ENCODE peak calls at places on chromosomes 16 and 17, in nine cellular contexts. One of them, this sample, is unnamed.

GRCh38 chr16:17305694-17306093 is 165.1 kb downstream of the XYLT1 start:
- DNase-seq in anterior cingulate cortex: no peak
- DNase-seq in thyroid gland: no peak
- DNase-seq in fibroblast of lung: no peak
- DNase-seq in T-cell: no peak
- DNase-seq in mucosa of descending colon: no peak
- DNase-seq in AG04450: no peak
- DNase-seq in left lung: no peak
- DNase-seq in BE2C: no peak
- DNase-seq in this sample: no peak

GRCh38 chr17:45782889-45783592 is 1.1 kb upstream of the CRHR1 start:
- DNase-seq in anterior cingulate cortex: peak; percentile 28
- DNase-seq in thyroid gland: peak; percentile 41
- DNase-seq in fibroblast of lung: no peak
- DNase-seq in T-cell: peak; percentile 19
- DNase-seq in mucosa of descending colon: peak; percentile 18
- DNase-seq in AG04450: no peak
- DNase-seq in left lung: no peak
- DNase-seq in BE2C: peak; percentile 66
- DNase-seq in this sample: no peak

GRCh38 chr16:15996432-15997109 is 47.2 kb downstream of the ABCC1 start:
- DNase-seq in anterior cingulate cortex: no peak
- DNase-seq in thyroid gland: no peak
- DNase-seq in fibroblast of lung: peak; percentile 97
- DNase-seq in T-cell: no peak
- DNase-seq in mucosa of descending colon: peak; percentile 18
- DNase-seq in AG04450: peak; percentile 73
- DNase-seq in left lung: peak; percentile 41
- DNase-seq in BE2C: peak; percentile 61
- DNase-seq in this sample: peak; percentile 80

GRCh38 chr16:55478827-55479559 is at the start of gene MMP2:
- DNase-seq in anterior cingulate cortex: no peak
- DNase-seq in thyroid gland: peak; percentile 63
- DNase-seq in fibroblast of lung: peak; percentile 87
- DNase-seq in T-cell: no peak
- DNase-seq in mucosa of descending colon: peak; percentile 51
- DNase-seq in AG04450: no peak
- DNase-seq in left lung: peak; percentile 76
- DNase-seq in BE2C: peak; percentile 87
- DNase-seq in this sample: peak; percentile 81

GRCh38 chr17:74037320-74037719 is 166.2 kb upstream of the RPL38 start:
- DNase-seq in anterior cingulate cortex: no peak
- DNase-seq in thyroid gland: peak; percentile 79
- DNase-seq in fibroblast of lung: no peak
- DNase-seq in T-cell: no peak
- DNase-seq in mucosa of descending colon: peak; percentile 21
- DNase-seq in AG04450: no peak
- DNase-seq in left lung: no peak
- DNase-seq in BE2C: peak; percentile 67
- DNase-seq in this sample: no peak

GRCh38 chr17:35373984-35374765 is 754 bp upstream of the SLFN11 start:
- DNase-seq in anterior cingulate cortex: no peak
- DNase-seq in thyroid gland: peak; percentile 97
- DNase-seq in fibroblast of lung: peak; percentile 78
- DNase-seq in T-cell: peak; percentile 49
- DNase-seq in mucosa of descending colon: peak; percentile 47
- DNase-seq in AG04450: no peak
- DNase-seq in left lung: peak; percentile 56
- DNase-seq in BE2C: no peak
- DNase-seq in this sample: peak; percentile 61

GRCh38 chr16:27174007-27174406 is 29.3 kb upstream of the KDM8 start:
- DNase-seq in anterior cingulate cortex: no peak
- DNase-seq in thyroid gland: no peak
- DNase-seq in fibroblast of lung: no peak
- DNase-seq in T-cell: peak; percentile 57
- DNase-seq in mucosa of descending colon: peak; percentile 24
- DNase-seq in AG04450: no peak
- DNase-seq in left lung: no peak
- DNase-seq in BE2C: peak; percentile 24
- DNase-seq in this sample: no peak

GRCh38 chr17:49210158-49211029 is at the start of the genes ABI3 and GNGT2:
- DNase-seq in anterior cingulate cortex: no peak
- DNase-seq in thyroid gland: peak; percentile 20
- DNase-seq in fibroblast of lung: peak; percentile 37
- DNase-seq in T-cell: peak; percentile 53
- DNase-seq in mucosa of descending colon: peak; percentile 65
- DNase-seq in AG04450: no peak
- DNase-seq in left lung: peak; percentile 58
- DNase-seq in BE2C: no peak
- DNase-seq in this sample: peak; percentile 37

GRCh38 chr16:89210904-89211515 is 6.5 kb upstream of the ZNF778 start:
- DNase-seq in anterior cingulate cortex: no peak
- DNase-seq in thyroid gland: no peak
- DNase-seq in fibroblast of lung: no peak
- DNase-seq in T-cell: no peak
- DNase-seq in mucosa of descending colon: no peak
- DNase-seq in AG04450: no peak
- DNase-seq in left lung: no peak
- DNase-seq in BE2C: no peak
- DNase-seq in this sample: no peak

GRCh38 chr16:79296491-79296890 is 304.0 kb downstream of the MAF start:
- DNase-seq in anterior cingulate cortex: no peak
- DNase-seq in thyroid gland: no peak
- DNase-seq in fibroblast of lung: no peak
- DNase-seq in T-cell: no peak
- DNase-seq in mucosa of descending colon: no peak
- DNase-seq in AG04450: no peak
- DNase-seq in left lung: no peak
- DNase-seq in BE2C: no peak
- DNase-seq in this sample: no peak

GRCh38 chr17:63390090-63390489 is 56.0 kb downstream of the CYB561 start:
- DNase-seq in anterior cingulate cortex: no peak
- DNase-seq in thyroid gland: no peak
- DNase-seq in fibroblast of lung: no peak
- DNase-seq in T-cell: no peak
- DNase-seq in mucosa of descending colon: no peak
- DNase-seq in AG04450: no peak
- DNase-seq in left lung: no peak
- DNase-seq in BE2C: no peak
- DNase-seq in this sample: no peak

GRCh38 chr16:3734084-3734757 is 16.9 kb upstream of the TRAP1 start:
- DNase-seq in anterior cingulate cortex: no peak
- DNase-seq in thyroid gland: no peak
- DNase-seq in fibroblast of lung: no peak
- DNase-seq in T-cell: no peak
- DNase-seq in mucosa of descending colon: no peak
- DNase-seq in AG04450: no peak
- DNase-seq in left lung: no peak
- DNase-seq in BE2C: no peak
- DNase-seq in this sample: no peak

GRCh38 chr16:53744449-53744848 is 40.5 kb downstream of the FTO start:
- DNase-seq in anterior cingulate cortex: no peak
- DNase-seq in thyroid gland: no peak
- DNase-seq in fibroblast of lung: no peak
- DNase-seq in T-cell: peak; percentile 21
- DNase-seq in mucosa of descending colon: no peak
- DNase-seq in AG04450: no peak
- DNase-seq in left lung: no peak
- DNase-seq in BE2C: no peak
- DNase-seq in this sample: no peak

GRCh38 chr16:83774066-83774465 is 33.7 kb upstream of the HSBP1 start:
- DNase-seq in anterior cingulate cortex: no peak
- DNase-seq in thyroid gland: no peak
- DNase-seq in fibroblast of lung: no peak
- DNase-seq in T-cell: no peak
- DNase-seq in mucosa of descending colon: no peak
- DNase-seq in AG04450: no peak
- DNase-seq in left lung: no peak
- DNase-seq in BE2C: no peak
- DNase-seq in this sample: no peak

GRCh38 chr16:56247808-56248207 is 56.5 kb downstream of the GNAO1 start:
- DNase-seq in anterior cingulate cortex: no peak
- DNase-seq in thyroid gland: no peak
- DNase-seq in fibroblast of lung: no peak
- DNase-seq in T-cell: no peak
- DNase-seq in mucosa of descending colon: no peak
- DNase-seq in AG04450: no peak
- DNase-seq in left lung: no peak
- DNase-seq in BE2C: no peak
- DNase-seq in this sample: no peak

GRCh38 chr17:78716292-78716691 is 65.8 kb downstream of the CYTH1 start:
- DNase-seq in anterior cingulate cortex: no peak
- DNase-seq in thyroid gland: no peak
- DNase-seq in fibroblast of lung: no peak
- DNase-seq in T-cell: no peak
- DNase-seq in mucosa of descending colon: no peak
- DNase-seq in AG04450: no peak
- DNase-seq in left lung: no peak
- DNase-seq in BE2C: no peak
- DNase-seq in this sample: no peak

GRCh38 chr17:56808503-56808902 is 25.2 kb downstream of the C17orf67 start:
- DNase-seq in anterior cingulate cortex: no peak
- DNase-seq in thyroid gland: no peak
- DNase-seq in fibroblast of lung: no peak
- DNase-seq in T-cell: no peak
- DNase-seq in mucosa of descending colon: no peak
- DNase-seq in AG04450: no peak
- DNase-seq in left lung: no peak
- DNase-seq in BE2C: no peak
- DNase-seq in this sample: no peak

GRCh38 chr17:34675605-34676004 is 96.2 kb downstream of the TMEM132E start:
- DNase-seq in anterior cingulate cortex: no peak
- DNase-seq in thyroid gland: no peak
- DNase-seq in fibroblast of lung: no peak
- DNase-seq in T-cell: no peak
- DNase-seq in mucosa of descending colon: no peak
- DNase-seq in AG04450: no peak
- DNase-seq in left lung: no peak
- DNase-seq in BE2C: no peak
- DNase-seq in this sample: no peak

GRCh38 chr17:38728290-38728831 is 1.8 kb upstream of the CISD3 start:
- DNase-seq in anterior cingulate cortex: no peak
- DNase-seq in thyroid gland: peak; percentile 23
- DNase-seq in fibroblast of lung: no peak
- DNase-seq in T-cell: peak; percentile 67
- DNase-seq in mucosa of descending colon: peak; percentile 58
- DNase-seq in AG04450: no peak
- DNase-seq in left lung: no peak
- DNase-seq in BE2C: no peak
- DNase-seq in this sample: no peak

GRCh38 chr17:8757189-8757588 is 1.2 kb downstream of the SPDYE4 start:
- DNase-seq in anterior cingulate cortex: no peak
- DNase-seq in thyroid gland: no peak
- DNase-seq in fibroblast of lung: no peak
- DNase-seq in T-cell: no peak
- DNase-seq in mucosa of descending colon: no peak
- DNase-seq in AG04450: no peak
- DNase-seq in left lung: no peak
- DNase-seq in BE2C: no peak
- DNase-seq in this sample: no peak

GRCh38 chr17:34146440-34147043 is 108.5 kb upstream of the CCL2 start:
- DNase-seq in anterior cingulate cortex: peak; percentile 12
- DNase-seq in thyroid gland: peak; percentile 65
- DNase-seq in fibroblast of lung: no peak
- DNase-seq in T-cell: peak; percentile 16
- DNase-seq in mucosa of descending colon: peak; percentile 81
- DNase-seq in AG04450: no peak
- DNase-seq in left lung: peak; percentile 54
- DNase-seq in BE2C: peak; percentile 76
- DNase-seq in this sample: peak; percentile 12

GRCh38 chr16:27982184-27982583 is 81.3 kb downstream of the GSG1L start:
- DNase-seq in anterior cingulate cortex: no peak
- DNase-seq in thyroid gland: no peak
- DNase-seq in fibroblast of lung: no peak
- DNase-seq in T-cell: no peak
- DNase-seq in mucosa of descending colon: no peak
- DNase-seq in AG04450: no peak
- DNase-seq in left lung: no peak
- DNase-seq in BE2C: peak; percentile 36
- DNase-seq in this sample: no peak

GRCh38 chr16:154223-155030 is 2.0 kb downstream of the HBZ start:
- DNase-seq in anterior cingulate cortex: no peak
- DNase-seq in thyroid gland: peak; percentile 14
- DNase-seq in fibroblast of lung: peak; percentile 26
- DNase-seq in T-cell: peak; percentile 17
- DNase-seq in mucosa of descending colon: no peak
- DNase-seq in AG04450: no peak
- DNase-seq in left lung: no peak
- DNase-seq in BE2C: peak; percentile 53
- DNase-seq in this sample: no peak

This sample was measured in AG08396.